ENCODE peak calls at places on chromosomes 6 and 20, in ten cellular contexts. One of them, this sample, is unnamed.

GRCh38 chr20:52578559-52578958 is 387.0 kb upstream of the ZFP64 start:
- DNase-seq in fibroblast of the aortic adventitia: no peak
- DNase-seq in GM12865: no peak
- DNase-seq in lower leg skin: no peak
- DNase-seq in left ventricle myocardium inferior: no peak
- DNase-seq in uterus: no peak
- DNase-seq in BE2C: no peak
- DNase-seq in lung: no peak
- DNase-seq in foreskin fibroblast: no peak
- DNase-seq in tibial nerve: no peak
- DNase-seq in this sample: no peak

GRCh38 chr6:17226766-17227338 is 54.3 kb upstream of the RBM24 start:
- DNase-seq in lower leg skin: no peak
- DNase-seq in foreskin fibroblast: peak; percentile 19
- DNase-seq in uterus: no peak
- DNase-seq in tibial nerve: no peak
- DNase-seq in lung: no peak
- DNase-seq in left ventricle myocardium inferior: no peak
- DNase-seq in fibroblast of the aortic adventitia: no peak
- DNase-seq in GM12865: no peak
- DNase-seq in BE2C: no peak
- DNase-seq in this sample: no peak

GRCh38 chr6:17865798-17866725 is 121.4 kb downstream of the KIF13A start:
- DNase-seq in fibroblast of the aortic adventitia: peak; percentile 94
- DNase-seq in GM12865: no peak
- DNase-seq in lung: peak; percentile 40
- DNase-seq in lower leg skin: peak; percentile 87
- DNase-seq in foreskin fibroblast: peak; percentile 96
- DNase-seq in left ventricle myocardium inferior: peak; percentile 58
- DNase-seq in tibial nerve: peak; percentile 31
- DNase-seq in uterus: peak; percentile 70
- DNase-seq in BE2C: no peak
- DNase-seq in this sample: peak; percentile 72

GRCh38 chr6:6723792-6724318 is 135.3 kb downstream of the LY86 start:
- DNase-seq in BE2C: no peak
- DNase-seq in foreskin fibroblast: no peak
- DNase-seq in lung: no peak
- DNase-seq in tibial nerve: no peak
- DNase-seq in left ventricle myocardium inferior: no peak
- DNase-seq in uterus: no peak
- DNase-seq in GM12865: no peak
- DNase-seq in fibroblast of the aortic adventitia: peak; percentile 5
- DNase-seq in lower leg skin: no peak
- DNase-seq in this sample: no peak

GRCh38 chr20:4592316-4593148 is 129.2 kb upstream of the PRND start:
- DNase-seq in foreskin fibroblast: peak; percentile 77
- DNase-seq in left ventricle myocardium inferior: peak; percentile 41
- DNase-seq in BE2C: peak; percentile 72
- DNase-seq in tibial nerve: no peak
- DNase-seq in uterus: peak; percentile 53
- DNase-seq in lung: peak; percentile 60
- DNase-seq in fibroblast of the aortic adventitia: peak; percentile 16
- DNase-seq in GM12865: peak; percentile 18
- DNase-seq in lower leg skin: peak; percentile 85
- DNase-seq in this sample: no peak

GRCh38 chr6:40582892-40583291 is 4.3 kb downstream of the LRFN2 start:
- DNase-seq in GM12865: no peak
- DNase-seq in tibial nerve: no peak
- DNase-seq in fibroblast of the aortic adventitia: no peak
- DNase-seq in lower leg skin: no peak
- DNase-seq in BE2C: peak; percentile 25
- DNase-seq in lung: no peak
- DNase-seq in left ventricle myocardium inferior: no peak
- DNase-seq in uterus: no peak
- DNase-seq in foreskin fibroblast: no peak
- DNase-seq in this sample: no peak

GRCh38 chr6:143135326-143135725 is 74.6 kb downstream of the AIG1 start:
- DNase-seq in left ventricle myocardium inferior: no peak
- DNase-seq in uterus: no peak
- DNase-seq in GM12865: no peak
- DNase-seq in lung: no peak
- DNase-seq in lower leg skin: no peak
- DNase-seq in foreskin fibroblast: no peak
- DNase-seq in fibroblast of the aortic adventitia: peak; percentile 46
- DNase-seq in BE2C: no peak
- DNase-seq in tibial nerve: no peak
- DNase-seq in this sample: no peak

GRCh38 chr6:10320291-10320690 is 94.6 kb downstream of the TFAP2A start:
- DNase-seq in foreskin fibroblast: no peak
- DNase-seq in tibial nerve: no peak
- DNase-seq in lung: no peak
- DNase-seq in fibroblast of the aortic adventitia: no peak
- DNase-seq in GM12865: no peak
- DNase-seq in lower leg skin: peak; percentile 26
- DNase-seq in left ventricle myocardium inferior: no peak
- DNase-seq in BE2C: no peak
- DNase-seq in uterus: no peak
- DNase-seq in this sample: no peak

GRCh38 chr6:111685506-111685905 is 79.8 kb upstream of the TRAF3IP2 start:
- DNase-seq in foreskin fibroblast: no peak
- DNase-seq in fibroblast of the aortic adventitia: no peak
- DNase-seq in BE2C: no peak
- DNase-seq in left ventricle myocardium inferior: no peak
- DNase-seq in uterus: no peak
- DNase-seq in GM12865: no peak
- DNase-seq in lower leg skin: no peak
- DNase-seq in lung: no peak
- DNase-seq in tibial nerve: no peak
- DNase-seq in this sample: no peak

GRCh38 chr20:15654208-15654649 is 919.0 kb downstream of the KIF16B start:
- DNase-seq in foreskin fibroblast: peak; percentile 57
- DNase-seq in tibial nerve: peak; percentile 10
- DNase-seq in uterus: no peak
- DNase-seq in lower leg skin: no peak
- DNase-seq in fibroblast of the aortic adventitia: peak; percentile 20
- DNase-seq in BE2C: peak; percentile 62
- DNase-seq in left ventricle myocardium inferior: no peak
- DNase-seq in lung: peak; percentile 30
- DNase-seq in GM12865: peak; percentile 84
- DNase-seq in this sample: no peak

DNA sequence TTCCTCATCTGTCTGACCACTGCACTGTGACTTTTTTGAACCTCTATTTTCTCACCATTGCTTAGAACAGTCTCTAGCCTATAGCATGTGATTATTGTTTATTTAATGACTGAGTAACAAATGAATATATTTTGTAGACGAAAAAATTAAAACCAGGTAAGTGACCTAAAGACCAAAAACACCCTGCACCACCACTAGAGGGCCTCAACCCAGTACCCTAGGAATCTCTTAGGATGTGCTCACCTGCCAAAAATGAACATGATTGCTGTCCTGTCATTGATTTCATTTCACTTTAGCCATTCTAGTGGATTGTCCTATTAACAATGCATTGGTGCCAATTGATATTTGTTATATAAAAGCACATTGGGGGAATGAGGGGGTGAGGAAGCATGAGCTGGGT is 199.1 kb downstream of the COL9A1 start:
- DNase-seq in BE2C: no peak
- DNase-seq in foreskin fibroblast: no peak
- DNase-seq in fibroblast of the aortic adventitia: no peak
- DNase-seq in lung: no peak
- DNase-seq in tibial nerve: no peak
- DNase-seq in GM12865: peak; percentile 24
- DNase-seq in left ventricle myocardium inferior: no peak
- DNase-seq in lower leg skin: no peak
- DNase-seq in uterus: no peak
- DNase-seq in this sample: no peak
- TF ChIP-seq CTCF in BE2C: peak; percentile 69
- TF ChIP-seq CTCF in foreskin fibroblast: peak; percentile 59
- TF ChIP-seq CTCF in fibroblast of the aortic adventitia: peak; percentile 48
- TF ChIP-seq CTCF in lung: no peak
- TF ChIP-seq CTCF in tibial nerve: no peak
- TF ChIP-seq CTCF in GM12865: peak; percentile 53
- TF ChIP-seq CTCF in left ventricle myocardium inferior: peak; percentile 49
- TF ChIP-seq CTCF in lower leg skin: no peak
- TF ChIP-seq CTCF in uterus: no peak
- TF ChIP-seq CTCF in this sample: peak; percentile 45

GRCh38 chr20:62705626-62706025 is 3.0 kb upstream of the NTSR1 start:
- DNase-seq in lung: no peak
- DNase-seq in GM12865: no peak
- DNase-seq in uterus: no peak
- DNase-seq in tibial nerve: no peak
- DNase-seq in fibroblast of the aortic adventitia: no peak
- DNase-seq in foreskin fibroblast: no peak
- DNase-seq in BE2C: no peak
- DNase-seq in lower leg skin: no peak
- DNase-seq in left ventricle myocardium inferior: no peak
- DNase-seq in this sample: no peak

GRCh38 chr20:62707981-62708521 is 585 bp upstream of the NTSR1 start:
- DNase-seq in fibroblast of the aortic adventitia: no peak
- DNase-seq in GM12865: peak; percentile 19
- DNase-seq in lung: no peak
- DNase-seq in foreskin fibroblast: peak; percentile 49
- DNase-seq in tibial nerve: no peak
- DNase-seq in BE2C: peak; percentile 49
- DNase-seq in uterus: no peak
- DNase-seq in left ventricle myocardium inferior: no peak
- DNase-seq in lower leg skin: no peak
- DNase-seq in this sample: no peak

GRCh38 chr20:62707281-62707941 is 1.2 kb upstream of the NTSR1 start:
- DNase-seq in tibial nerve: no peak
- DNase-seq in uterus: no peak
- DNase-seq in fibroblast of the aortic adventitia: no peak
- DNase-seq in left ventricle myocardium inferior: no peak
- DNase-seq in lung: no peak
- DNase-seq in foreskin fibroblast: no peak
- DNase-seq in GM12865: no peak
- DNase-seq in BE2C: no peak
- DNase-seq in lower leg skin: no peak
- DNase-seq in this sample: no peak

GRCh38 chr20:62706344-62706743 is 2.3 kb upstream of the NTSR1 start:
- DNase-seq in foreskin fibroblast: no peak
- DNase-seq in tibial nerve: no peak
- DNase-seq in lung: no peak
- DNase-seq in BE2C: no peak
- DNase-seq in lower leg skin: no peak
- DNase-seq in fibroblast of the aortic adventitia: no peak
- DNase-seq in left ventricle myocardium inferior: no peak
- DNase-seq in GM12865: no peak
- DNase-seq in uterus: no peak
- DNase-seq in this sample: no peak

GRCh38 chr20:62706857-62707256 is 1.8 kb upstream of the NTSR1 start:
- DNase-seq in fibroblast of the aortic adventitia: no peak
- DNase-seq in lower leg skin: no peak
- DNase-seq in BE2C: no peak
- DNase-seq in uterus: no peak
- DNase-seq in GM12865: no peak
- DNase-seq in left ventricle myocardium inferior: no peak
- DNase-seq in lung: no peak
- DNase-seq in foreskin fibroblast: no peak
- DNase-seq in tibial nerve: no peak
- DNase-seq in this sample: no peak
- TF ChIP-seq CTCF in fibroblast of the aortic adventitia: no peak
- TF ChIP-seq CTCF in lower leg skin: no peak
- TF ChIP-seq CTCF in BE2C: no peak
- TF ChIP-seq CTCF in uterus: no peak
- TF ChIP-seq CTCF in GM12865: no peak
- TF ChIP-seq CTCF in left ventricle myocardium inferior: no peak
- TF ChIP-seq CTCF in lung: no peak
- TF ChIP-seq CTCF in foreskin fibroblast: no peak
- TF ChIP-seq CTCF in tibial nerve: no peak
- TF ChIP-seq CTCF in this sample: no peak

DNA sequence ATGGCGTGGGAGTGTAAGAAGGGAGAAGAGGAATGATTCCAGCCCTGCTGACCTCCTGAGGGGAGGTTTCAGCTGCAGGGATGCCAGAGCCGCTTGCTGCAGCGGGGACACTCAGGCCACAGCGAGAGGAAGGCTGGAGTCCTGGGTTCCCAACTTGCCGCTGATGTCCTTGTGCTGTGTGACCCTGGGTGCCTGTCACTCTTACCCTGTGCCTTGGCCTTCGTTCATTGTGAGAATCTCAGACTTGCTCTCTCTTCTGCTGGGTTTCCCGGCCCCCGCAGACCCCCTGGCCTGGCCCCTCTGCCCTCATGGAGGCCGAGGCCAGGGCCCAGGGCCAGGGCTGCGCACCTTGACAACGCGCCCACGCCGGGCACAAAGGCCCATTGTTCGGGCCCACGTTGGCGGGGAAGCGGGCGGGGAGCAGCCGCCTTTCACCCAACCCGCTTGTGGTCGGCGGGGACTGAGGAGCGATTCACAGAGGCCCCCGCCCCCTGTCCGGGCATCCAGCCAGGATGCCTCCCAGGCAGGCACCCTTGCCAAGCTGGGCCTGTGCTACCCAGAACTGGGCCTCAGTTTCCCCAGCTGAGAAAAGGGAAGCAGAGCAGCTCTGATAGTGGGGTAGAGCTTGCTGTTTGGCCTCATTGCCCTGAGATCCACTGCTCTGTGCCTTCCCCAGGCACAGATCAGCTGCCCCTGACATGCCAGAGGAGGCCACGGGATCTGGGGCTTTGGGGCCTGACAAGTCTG is 52.4 kb downstream of the CEBPB start:
- DNase-seq in BE2C: no peak
- DNase-seq in foreskin fibroblast: no peak
- DNase-seq in GM12865: no peak
- DNase-seq in left ventricle myocardium inferior: no peak
- DNase-seq in tibial nerve: no peak
- DNase-seq in uterus: no peak
- DNase-seq in lung: no peak
- DNase-seq in fibroblast of the aortic adventitia: no peak
- DNase-seq in lower leg skin: no peak
- DNase-seq in this sample: no peak
- TF ChIP-seq CTCF in BE2C: no peak
- TF ChIP-seq CTCF in foreskin fibroblast: no peak
- TF ChIP-seq CTCF in GM12865: no peak
- TF ChIP-seq CTCF in left ventricle myocardium inferior: no peak
- TF ChIP-seq CTCF in tibial nerve: no peak
- TF ChIP-seq CTCF in uterus: no peak
- TF ChIP-seq CTCF in lung: no peak
- TF ChIP-seq CTCF in fibroblast of the aortic adventitia: no peak
- TF ChIP-seq CTCF in lower leg skin: no peak
- TF ChIP-seq CTCF in this sample: no peak

DNA sequence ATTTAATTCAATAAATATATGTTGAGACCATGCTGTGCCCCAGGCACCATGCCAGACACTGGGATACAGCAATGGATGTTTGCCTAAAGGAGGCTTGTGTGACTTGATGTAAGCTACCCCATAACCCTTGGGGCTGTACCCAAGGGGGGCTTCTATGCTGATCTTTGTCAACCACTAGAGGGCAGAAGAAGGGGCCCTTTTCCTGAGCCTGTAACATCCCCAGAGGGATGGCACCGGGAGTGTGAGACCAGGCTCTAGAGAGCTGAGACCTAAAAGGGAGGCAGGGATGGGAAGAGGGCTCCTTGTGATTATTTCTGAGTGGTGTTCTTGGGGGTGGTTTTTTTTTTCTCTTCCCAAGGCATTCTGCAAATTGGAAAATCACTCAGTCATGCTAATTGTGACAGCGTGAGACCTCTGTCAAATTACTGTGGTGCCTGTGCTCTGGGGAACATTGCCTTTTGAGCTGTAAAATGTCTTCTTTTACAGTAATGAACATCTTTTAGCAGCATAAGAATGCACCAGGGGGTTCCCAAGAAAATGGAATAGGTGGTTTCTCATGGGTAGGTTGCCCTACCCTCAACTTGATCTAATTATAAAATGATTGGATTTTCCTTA is 138.8 kb upstream of the SLC24A3 start:
- DNase-seq in GM12865: peak; percentile 35
- DNase-seq in lung: no peak
- DNase-seq in lower leg skin: peak; percentile 13
- DNase-seq in fibroblast of the aortic adventitia: no peak
- DNase-seq in uterus: no peak
- DNase-seq in foreskin fibroblast: no peak
- DNase-seq in BE2C: peak; percentile 14
- DNase-seq in left ventricle myocardium inferior: no peak
- DNase-seq in tibial nerve: no peak
- DNase-seq in this sample: no peak
- TF ChIP-seq CTCF in GM12865: peak; percentile 43
- TF ChIP-seq CTCF in lung: no peak
- TF ChIP-seq CTCF in lower leg skin: no peak
- TF ChIP-seq CTCF in fibroblast of the aortic adventitia: no peak
- TF ChIP-seq CTCF in uterus: peak; percentile 15
- TF ChIP-seq CTCF in foreskin fibroblast: no peak
- TF ChIP-seq CTCF in BE2C: peak; percentile 46
- TF ChIP-seq CTCF in left ventricle myocardium inferior: peak; percentile 33
- TF ChIP-seq CTCF in tibial nerve: no peak
- TF ChIP-seq CTCF in this sample: peak; percentile 8

This sample was measured in AG09319.